ENCODE peak calls at places on chromosomes 2 and 18, in four cellular contexts. One of them, this sample, is unnamed.

GRCh38 chr2:4862031-4862430 is 830.2 kb upstream of the SOX11 start:
- DNase-seq in GM12878: no peak
- DNase-seq in HepG2: no peak
- DNase-seq in K562: no peak
- DNase-seq in this sample: no peak

GRCh38 chr2:11254100-11254536 is 90.3 kb downstream of the ROCK2 start:
- DNase-seq in K562: no peak
- DNase-seq in GM12878: no peak
- DNase-seq in HepG2: peak; percentile 63
- DNase-seq in this sample: no peak

GRCh38 chr2:230077851-230078547 is 9.3 kb upstream of the SLC16A14 start:
- DNase-seq in K562: no peak
- DNase-seq in HepG2: no peak
- DNase-seq in GM12878: no peak
- DNase-seq in this sample: no peak

GRCh38 chr18:5197461-5197860 is 404 bp upstream of the AKAIN1 start:
- DNase-seq in K562: no peak
- DNase-seq in GM12878: no peak
- DNase-seq in HepG2: no peak
- DNase-seq in this sample: peak; percentile 14

GRCh38 chr2:235493775-235494715 is at the start of gene AGAP1:
- DNase-seq in GM12878: no peak
- DNase-seq in HepG2: peak; percentile 74
- DNase-seq in K562: peak; percentile 84
- DNase-seq in this sample: peak; percentile 97

GRCh38 chr2:74625658-74626425 is 22.3 kb downstream of the M1AP start:
- DNase-seq in GM12878: no peak
- DNase-seq in HepG2: no peak
- DNase-seq in K562: no peak
- DNase-seq in this sample: no peak

GRCh38 chr2:68388358-68388757 is 23.3 kb downstream of the PLEK start:
- DNase-seq in K562: no peak
- DNase-seq in HepG2: peak; percentile 15
- DNase-seq in GM12878: peak; percentile 68
- DNase-seq in this sample: no peak

GRCh38 chr2:50649626-50650397 is 382.1 kb downstream of the NRXN1 start:
- DNase-seq in K562: no peak
- DNase-seq in GM12878: no peak
- DNase-seq in HepG2: no peak
- DNase-seq in this sample: no peak

GRCh38 chr2:235004289-235004903 is 52.6 kb downstream of the SH3BP4 start:
- DNase-seq in GM12878: no peak
- DNase-seq in K562: no peak
- DNase-seq in HepG2: peak; percentile 60
- DNase-seq in this sample: no peak

GRCh38 chr2:68714866-68715265 is 19.7 kb upstream of the ARHGAP25 start:
- DNase-seq in HepG2: no peak
- DNase-seq in K562: no peak
- DNase-seq in GM12878: peak; percentile 80
- DNase-seq in this sample: no peak

DNA sequence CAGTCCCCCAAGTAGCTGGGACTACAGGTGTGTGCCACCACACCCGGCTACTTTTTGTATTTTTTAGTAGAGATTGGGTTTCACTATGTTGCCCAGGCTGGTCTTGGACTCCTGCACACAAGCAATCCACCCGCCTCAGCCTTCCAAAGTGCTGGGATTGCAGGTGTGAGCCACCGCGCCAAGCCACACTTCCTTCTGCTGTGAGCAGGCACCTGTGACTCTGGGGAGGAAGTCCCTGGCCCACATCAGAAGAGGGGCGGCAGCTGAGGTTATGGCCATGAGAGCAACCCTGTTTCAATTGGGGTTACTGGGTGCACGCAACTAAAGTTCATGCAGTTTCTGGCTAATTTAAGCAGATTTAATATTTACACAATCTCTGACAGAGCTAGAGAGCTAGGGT is 91.0 kb downstream of the PLB1 start:
- DNase-seq in HepG2: no peak
- DNase-seq in K562: no peak
- DNase-seq in GM12878: no peak
- DNase-seq in this sample: no peak
- TF ChIP-seq NFIC in HepG2: no peak
- TF ChIP-seq NFIC in K562: no peak
- TF ChIP-seq NFIC in GM12878: no peak
- TF ChIP-seq NFIC in this sample: no peak

DNA sequence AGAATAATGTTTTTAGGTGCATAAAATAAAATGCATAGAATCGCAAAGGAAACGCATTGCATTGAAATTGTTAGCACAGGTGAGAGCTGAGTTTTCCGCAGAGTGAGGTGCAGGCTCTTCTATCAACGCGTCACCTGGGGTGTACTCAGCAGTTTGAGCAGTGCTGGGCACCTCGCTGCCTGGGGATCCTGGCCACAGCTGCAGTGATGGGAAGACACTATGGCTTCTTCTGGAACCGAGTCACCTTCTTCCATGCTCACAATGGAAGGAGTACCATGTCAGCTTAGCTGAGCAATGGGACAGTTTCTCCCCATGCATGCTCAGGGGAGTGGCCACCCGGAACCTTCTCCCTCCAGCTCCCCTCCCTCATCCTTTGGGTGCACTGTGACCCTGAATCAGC is 95.4 kb upstream of the OTOS start:
- DNase-seq in K562: no peak
- DNase-seq in HepG2: no peak
- DNase-seq in GM12878: no peak
- DNase-seq in this sample: no peak
- TF ChIP-seq NFIC in K562: no peak
- TF ChIP-seq NFIC in HepG2: no peak
- TF ChIP-seq NFIC in GM12878: no peak
- TF ChIP-seq NFIC in this sample: no peak

GRCh38 chr2:124708661-124709060 is 683.6 kb downstream of the CNTNAP5 start:
- DNase-seq in HepG2: no peak
- DNase-seq in K562: no peak
- DNase-seq in GM12878: no peak
- DNase-seq in this sample: no peak

GRCh38 chr2:124699001-124699565 is 674.0 kb downstream of the CNTNAP5 start:
- DNase-seq in GM12878: no peak
- DNase-seq in HepG2: no peak
- DNase-seq in K562: no peak
- DNase-seq in this sample: no peak

GRCh38 chr2:124704056-124704644 is 679.1 kb downstream of the CNTNAP5 start:
- DNase-seq in GM12878: no peak
- DNase-seq in K562: no peak
- DNase-seq in HepG2: no peak
- DNase-seq in this sample: no peak
- TF ChIP-seq NFIC in GM12878: no peak
- TF ChIP-seq NFIC in K562: no peak
- TF ChIP-seq NFIC in HepG2: no peak
- TF ChIP-seq NFIC in this sample: no peak

DNA sequence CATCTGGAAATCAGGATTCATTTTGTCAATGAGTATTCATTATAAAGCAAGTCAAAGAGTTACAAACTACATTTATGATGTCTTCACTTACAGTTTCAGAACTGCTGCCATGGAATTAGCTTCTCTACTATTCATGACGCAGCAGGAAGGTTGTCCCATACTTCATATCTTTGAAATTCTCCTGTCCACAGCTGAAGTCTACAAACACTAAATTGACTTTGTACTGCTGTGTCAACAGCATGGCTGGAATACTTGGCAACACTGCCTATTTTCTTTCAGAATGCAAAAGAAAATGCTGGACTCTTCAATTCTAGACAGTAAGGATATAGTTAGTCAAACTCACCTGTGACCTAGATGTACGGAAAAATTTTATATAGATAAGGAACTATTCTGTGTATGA is 44.6 kb upstream of the UNC80 start:
- DNase-seq in K562: no peak
- DNase-seq in HepG2: peak; percentile 9
- DNase-seq in GM12878: no peak
- DNase-seq in this sample: no peak
- TF ChIP-seq NFIC in K562: no peak
- TF ChIP-seq NFIC in HepG2: no peak
- TF ChIP-seq NFIC in GM12878: no peak
- TF ChIP-seq NFIC in this sample: no peak

DNA sequence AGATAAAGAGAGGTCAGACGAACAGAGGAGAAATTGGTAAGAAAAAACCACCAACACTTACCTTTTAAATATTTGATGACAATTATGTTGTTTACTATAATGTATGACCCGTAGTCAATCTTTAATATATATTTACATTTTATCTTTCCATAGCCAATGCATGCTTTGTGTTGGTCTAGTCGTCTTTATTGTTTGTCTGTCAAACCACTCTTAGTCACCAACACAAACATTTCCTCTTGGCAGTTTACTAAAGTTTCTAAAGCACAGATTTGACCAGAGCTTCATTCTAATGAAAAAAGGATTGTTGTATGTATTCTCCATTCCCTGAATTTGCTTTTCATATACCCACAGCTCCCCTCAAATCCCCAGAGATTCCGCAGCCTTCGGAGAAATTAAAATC is 784.7 kb upstream of the PIK3C3 start:
- DNase-seq in GM12878: no peak
- DNase-seq in HepG2: no peak
- DNase-seq in K562: no peak
- DNase-seq in this sample: no peak
- TF ChIP-seq NFIC in GM12878: no peak
- TF ChIP-seq NFIC in HepG2: no peak
- TF ChIP-seq NFIC in K562: no peak
- TF ChIP-seq NFIC in this sample: no peak

GRCh38 chr2:152571035-152571766 is 146.1 kb downstream of the PRPF40A start:
- DNase-seq in GM12878: no peak
- DNase-seq in HepG2: no peak
- DNase-seq in K562: no peak
- DNase-seq in this sample: no peak
- TF ChIP-seq NFIC in GM12878: no peak
- TF ChIP-seq NFIC in HepG2: no peak
- TF ChIP-seq NFIC in K562: no peak
- TF ChIP-seq NFIC in this sample: no peak

GRCh38 chr2:20091305-20091991 is 40.0 kb upstream of the LAPTM4A start:
- DNase-seq in HepG2: no peak
- DNase-seq in GM12878: no peak
- DNase-seq in K562: no peak
- DNase-seq in this sample: no peak
- TF ChIP-seq NFIC in HepG2: no peak
- TF ChIP-seq NFIC in GM12878: no peak
- TF ChIP-seq NFIC in K562: no peak
- TF ChIP-seq NFIC in this sample: peak; percentile 85